ENCODE peak calls at places on chromosomes 7 and 10, in eight cellular contexts. N is HL-60, A is GM12878, D is endothelial cell of umbilical vein, W is Panc1, I is SK-N-SH, U is K562, L is transverse colon. Y is an unnamed sample.

GRCh38 chr10:12507165-12507870 is 158.0 kb downstream of the CAMK1D start:
- DNase-seq in I (no peak), A (no peak), U (no peak), W (no peak), N (no peak), L (no peak), D (no peak), Y (no peak)

GRCh38 chr7:25656581-25657026 is 428.3 kb upstream of the NPVF start:
- DNase-seq in A (no peak), W (no peak), D (peak; percentile 7), I (peak; percentile 34), U (no peak), L (no peak), N (no peak), Y (no peak)

GRCh38 chr7:68622500-68622899 is 975.8 kb upstream of the AUTS2 start:
- DNase-seq in I (peak; percentile 34), L (no peak), A (no peak), W (no peak), N (no peak), D (no peak), U (no peak), Y (no peak)

GRCh38 chr7:128840326-128841170 is 10.3 kb downstream of the FLNC start:
- DNase-seq in L (no peak), U (no peak), I (no peak), A (no peak), N (no peak), W (no peak), D (no peak), Y (no peak)

GRCh38 chr7:158941821-158942605 is 85.7 kb downstream of the DYNC2I1 start:
- DNase-seq in N (no peak), L (no peak), D (no peak), A (no peak), I (no peak), W (no peak), U (no peak), Y (no peak)

GRCh38 chr7:106599343-106599698 is 61.6 kb downstream of the CCDC71L start:
- DNase-seq in D (no peak), W (no peak), U (no peak), I (no peak), A (no peak), N (no peak), L (peak; percentile 15), Y (peak; percentile 31)

GRCh38 chr7:69890081-69890369 is 291.8 kb downstream of the AUTS2 start:
- DNase-seq in I (no peak), U (no peak), D (no peak), N (no peak), A (no peak), W (no peak), L (no peak), Y (no peak)

GRCh38 chr10:10677479-10677878 is 340.2 kb upstream of the CELF2 start:
- DNase-seq in L (peak; percentile 55), N (no peak), A (peak; percentile 11), D (peak; percentile 50), W (peak; percentile 13), U (peak; percentile 12), I (peak; percentile 10), Y (peak; percentile 35)

GRCh38 chr10:128440513-128441160 is 314.4 kb upstream of the MKI67 start:
- DNase-seq in N (no peak), L (no peak), A (no peak), U (no peak), I (no peak), D (no peak), W (no peak), Y (no peak)

GRCh38 chr10:58820862-58821559 is 308.3 kb downstream of the BICC1 start:
- DNase-seq in L (no peak), U (no peak), N (no peak), W (no peak), A (no peak), D (no peak), I (no peak), Y (no peak)

DNA sequence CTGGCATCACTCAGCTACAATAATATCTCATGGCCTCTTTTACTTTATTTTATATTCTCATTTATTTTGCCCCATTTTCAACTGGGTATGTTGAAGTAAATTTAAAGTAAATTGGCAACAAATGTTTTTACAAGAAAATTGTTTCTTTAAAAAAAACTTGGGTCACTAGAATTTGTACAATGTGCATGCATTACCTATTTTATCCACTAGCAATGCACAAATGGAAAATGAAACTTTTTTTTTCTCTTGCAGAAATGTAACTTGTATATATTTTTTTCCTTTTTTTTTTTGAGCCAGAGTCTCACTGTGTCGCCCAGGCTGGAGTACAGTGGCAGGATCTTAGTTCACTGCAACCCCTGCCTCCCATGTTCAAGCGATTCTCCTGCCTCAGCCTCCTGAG is 10.3 kb upstream of the H2AZ2 start:
- DNase-seq in D (no peak), U (no peak), L (no peak), N (no peak), I (no peak), A (no peak), W (no peak), Y (no peak)
- TF ChIP-seq CTCF in D (no peak), U (no peak), L (peak; percentile 17), N (no peak), I (peak; percentile 53), A (peak; percentile 8), W (no peak), Y (no peak)

GRCh38 chr7:43300121-43300520 is 187.7 kb downstream of the HECW1 start:
- DNase-seq in D (no peak), A (no peak), N (no peak), I (no peak), U (no peak), W (no peak), L (no peak), Y (no peak)
- H3K27ac ChIP-seq in D (no peak overlapping the region), A (no peak overlapping the region), N (no peak overlapping the region), I (no peak overlapping the region), U (no peak overlapping the region), W (no peak overlapping the region), L (no peak overlapping the region), Y (no peak overlapping the region)

DNA sequence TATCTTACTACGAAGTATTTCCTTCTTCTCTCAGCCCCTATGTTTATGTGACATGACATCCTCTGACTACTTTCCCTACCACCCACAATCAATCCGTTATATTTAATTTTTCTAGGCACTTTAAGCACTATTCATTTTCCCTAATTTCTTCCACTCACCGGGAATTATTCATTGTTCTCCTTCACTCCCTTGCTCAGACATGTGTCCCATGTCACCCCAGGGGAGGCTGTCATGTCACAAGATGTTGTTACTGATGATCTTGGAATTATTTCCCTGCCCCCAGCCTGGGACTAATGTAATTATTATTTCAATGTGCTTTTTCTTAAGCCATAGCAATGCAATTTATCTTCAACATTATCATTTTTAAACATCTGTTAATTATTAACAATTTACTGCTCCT is 317.2 kb downstream of the PHF14 start:
- DNase-seq in W (no peak), L (no peak), A (no peak), U (no peak), D (no peak), I (no peak), N (no peak), Y (no peak)
- TF ChIP-seq POLR2AphosphoS5 in W (no peak), L (no peak), A (no peak), U (no peak), D (no peak), I (no peak), N (no peak), Y (no peak)

GRCh38 chr10:30493609-30494530 is 59.9 kb downstream of the MAP3K8 start:
- DNase-seq in L (peak; percentile 17), A (no peak), U (peak; percentile 69), I (no peak), W (no peak), D (no peak), N (peak; percentile 71), Y (no peak)
- TF ChIP-seq CTCF in L (no peak), A (peak; percentile 37), U (peak; percentile 25), I (peak; percentile 17), W (peak; percentile 16), D (no peak), N (no peak), Y (no peak)

DNA sequence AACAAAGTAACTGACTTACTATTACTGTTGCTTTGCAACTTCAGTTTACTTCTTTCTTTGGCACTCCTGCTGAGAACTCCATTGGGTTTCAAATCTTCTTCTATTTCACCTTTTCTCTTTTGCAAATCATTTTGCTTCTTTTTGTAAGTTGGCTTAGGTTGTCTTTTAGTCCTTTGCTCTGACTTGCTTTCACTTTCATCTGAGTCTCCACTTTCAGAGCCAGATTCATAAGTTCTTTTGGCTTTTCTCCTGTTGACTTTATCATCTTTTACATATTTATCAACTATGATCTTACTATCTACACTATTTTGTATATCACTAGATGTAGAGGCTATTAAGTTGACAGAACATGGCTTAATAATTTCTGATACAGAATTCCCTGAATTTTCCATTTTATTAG is 73.4 kb downstream of the NRBF2 start:
- DNase-seq in I (no peak), A (no peak), D (no peak), W (no peak), L (no peak), U (no peak), N (no peak), Y (no peak)
- H3K27ac ChIP-seq in I (peak overlapping the region; percentile 91), A (peak overlapping the region; percentile 75), D (peak overlapping the region; percentile 87), W (no peak overlapping the region), L (peak overlapping the region; percentile 75), U (no peak overlapping the region), N (no peak overlapping the region), Y (peak overlapping the region; percentile 66)

DNA sequence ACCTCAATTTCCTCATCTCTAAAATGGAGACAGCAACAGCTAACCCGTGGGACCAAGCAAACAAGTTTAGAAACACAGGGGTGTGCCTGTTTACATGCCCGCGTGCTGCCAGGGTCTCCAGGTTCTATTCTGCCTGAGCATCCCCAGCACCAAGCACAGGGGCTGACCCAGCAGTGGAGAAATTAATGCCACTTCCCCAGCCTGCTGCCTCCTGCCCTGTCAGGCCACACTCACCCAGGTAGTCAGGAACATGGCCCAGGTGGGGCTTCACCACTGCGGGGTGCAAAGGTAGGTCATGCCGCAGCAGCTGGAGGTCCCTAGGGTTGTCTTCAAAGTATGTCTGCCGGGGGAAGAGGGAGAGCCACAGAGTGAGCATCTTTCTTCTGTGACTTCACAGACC is 5.8 kb downstream of the DDX56 start:
- DNase-seq in W (no peak), U (no peak), L (no peak), A (no peak), I (no peak), D (no peak), N (no peak), Y (no peak)
- TF ChIP-seq POLR2AphosphoS5 in W (no peak), U (no peak), L (no peak), A (no peak), I (no peak), D (no peak), N (no peak), Y (no peak)